ENCODE peak calls at places on chromosomes 7 and 10, in nine cellular contexts. J, Q, Y, P, H, M, W, U and B are unnamed samples.

GRCh38 chr10:133326745-133327650 is 9.7 kb downstream of the CALY start:
- DNase-seq in J (no peak), Q (no peak), Y (no peak), P (no peak), H (no peak), M (no peak), W (no peak), U (no peak), B (no peak)

GRCh38 chr10:58565256-58565655 is 52.6 kb downstream of the BICC1 start:
- DNase-seq in J (no peak), Q (no peak), Y (no peak), P (no peak), H (peak), M (no peak), W (no peak), U (no peak), B (no peak)

GRCh38 chr7:12423355-12423994 is 19.8 kb upstream of the VWDE start:
- DNase-seq in J (no peak), Q (no peak), Y (peak), P (no peak), H (no peak), M (no peak), W (no peak), U (no peak), B (no peak)

GRCh38 chr10:102796407-102797176 is 40.6 kb downstream of the CYP17A1 start:
- DNase-seq in J (no peak), Q (peak), Y (no peak), P (peak), H (peak), M (no peak), W (peak), U (peak), B (peak)

GRCh38 chr7:28643369-28644340 is 231.3 kb downstream of the CREB5 start:
- DNase-seq in J (peak), Q (no peak), Y (no peak), P (no peak), H (no peak), M (no peak), W (no peak), U (no peak), B (no peak)

GRCh38 chr7:90597879-90598278 is 1.8 kb downstream of the CDK14 start:
- DNase-seq in J (no peak), Q (no peak), Y (no peak), P (no peak), H (no peak), M (no peak), W (no peak), U (no peak), B (no peak)

GRCh38 chr10:27844223-27844622 is 98.6 kb upstream of the MKX start:
- DNase-seq in J (no peak), Q (no peak), Y (no peak), P (no peak), H (no peak), M (no peak), W (no peak), U (no peak), B (no peak)

GRCh38 chr10:107749235-107749634 is 584.7 kb upstream of the SORCS1 start:
- DNase-seq in J (no peak), Q (no peak), Y (no peak), P (no peak), H (no peak), M (no peak), W (no peak), U (no peak), B (no peak)

GRCh38 chr7:29843738-29844137 is 37.4 kb downstream of the WIPF3 start:
- DNase-seq in J (no peak), Q (no peak), Y (no peak), P (no peak), H (no peak), M (no peak), W (no peak), U (no peak), B (no peak)

GRCh38 chr10:68992721-68993440 is 4.3 kb downstream of the KIFBP start:
- DNase-seq in J (no peak), Q (no peak), Y (peak), P (peak), H (peak), M (no peak), W (no peak), U (no peak), B (peak)

GRCh38 chr7:129684777-129685176 is 73.3 kb downstream of the NRF1 start:
- DNase-seq in J (peak), Q (no peak), Y (no peak), P (no peak), H (no peak), M (no peak), W (no peak), U (no peak), B (no peak)

GRCh38 chr7:101140339-101140699 is 13.4 kb downstream of the SERPINE1 start:
- DNase-seq in J (no peak), Q (no peak), Y (no peak), P (no peak), H (no peak), M (no peak), W (no peak), U (no peak), B (no peak)

GRCh38 chr7:142381727-142382409 is 124.0 kb upstream of the PRSS58 start:
- DNase-seq in J (no peak), Q (no peak), Y (no peak), P (no peak), H (no peak), M (no peak), W (no peak), U (no peak), B (no peak)

GRCh38 chr10:121965996-121966395 is 9.0 kb downstream of the NSMCE4A start:
- DNase-seq in J (no peak), Q (no peak), Y (no peak), P (no peak), H (no peak), M (no peak), W (no peak), U (no peak), B (no peak)

GRCh38 chr7:145698526-145699262 is 417.9 kb upstream of the CNTNAP2 start:
- DNase-seq in J (no peak), Q (no peak), Y (peak), P (no peak), H (peak), M (no peak), W (no peak), U (no peak), B (no peak)

GRCh38 chr7:78296689-78297371 is 498.3 kb downstream of the PHTF2 start:
- DNase-seq in J (peak), Q (no peak), Y (peak), P (no peak), H (no peak), M (no peak), W (no peak), U (no peak), B (no peak)

GRCh38 chr10:43688348-43688892 is 39.7 kb upstream of the ZNF32 start:
- DNase-seq in J (no peak), Q (no peak), Y (no peak), P (no peak), H (no peak), M (no peak), W (peak), U (no peak), B (no peak)

GRCh38 chr7:50221028-50221427 is 83.5 kb upstream of the IKZF1 start:
- DNase-seq in J (no peak), Q (no peak), Y (no peak), P (no peak), H (no peak), M (no peak), W (no peak), U (no peak), B (peak)

GRCh38 chr10:68831961-68832455 is 4.7 kb downstream of the STOX1 start:
- DNase-seq in J (no peak), Q (no peak), Y (no peak), P (no peak), H (no peak), M (no peak), W (no peak), U (no peak), B (no peak)

GRCh38 chr7:100465702-100466311 is 1.7 kb upstream of the SPACDR start:
- DNase-seq in J (peak), Q (peak), Y (peak), P (peak), H (peak), M (peak), W (peak), U (no peak), B (peak)

GRCh38 chr7:114997487-114998404 is 75.9 kb downstream of the MDFIC start:
- DNase-seq in J (no peak), Q (no peak), Y (no peak), P (no peak), H (no peak), M (no peak), W (no peak), U (no peak), B (no peak)

GRCh38 chr10:62047240-62047897 is 145.9 kb downstream of the ARID5B start:
- DNase-seq in J (no peak), Q (no peak), Y (no peak), P (no peak), H (no peak), M (no peak), W (no peak), U (no peak), B (no peak)

GRCh38 chr10:111765216-111765615 is 418.3 kb downstream of the GPAM start:
- DNase-seq in J (no peak), Q (no peak), Y (no peak), P (no peak), H (no peak), M (no peak), W (no peak), U (no peak), B (no peak)

GRCh38 chr7:70229242-70229641 is 631.0 kb downstream of the AUTS2 start:
- DNase-seq in J (no peak), Q (no peak), Y (no peak), P (no peak), H (no peak), M (no peak), W (no peak), U (no peak), B (no peak)

GRCh38 chr10:89419548-89419947 is 5.2 kb downstream of the IFIT5 start:
- DNase-seq in J (no peak), Q (no peak), Y (peak), P (no peak), H (peak), M (no peak), W (no peak), U (no peak), B (no peak)

GRCh38 chr10:112335866-112336265 is 38.0 kb upstream of the ACSL5 start:
- DNase-seq in J (no peak), Q (no peak), Y (no peak), P (no peak), H (no peak), M (no peak), W (no peak), U (no peak), B (no peak)

GRCh38 chr10:49212783-49213182 is 24.6 kb upstream of the TMEM273 start:
- DNase-seq in J (no peak), Q (no peak), Y (no peak), P (no peak), H (no peak), M (no peak), W (no peak), U (no peak), B (no peak)

GRCh38 chr10:92074126-92074887 is 150.7 kb downstream of the BTAF1 start:
- DNase-seq in J (no peak), Q (no peak), Y (peak), P (no peak), H (peak), M (no peak), W (no peak), U (no peak), B (no peak)

GRCh38 chr7:1431226-1431625 is 28.0 kb downstream of the MICALL2 start:
- DNase-seq in J (no peak), Q (no peak), Y (no peak), P (no peak), H (no peak), M (no peak), W (no peak), U (no peak), B (no peak)

GRCh38 chr7:99324966-99325596 is 617 bp upstream of the ARPC1A start:
- DNase-seq in J (no peak), Q (no peak), Y (no peak), P (no peak), H (no peak), M (no peak), W (no peak), U (no peak), B (no peak)

GRCh38 chr7:100353685-100354330 is 4.1 kb upstream of the PILRB start:
- DNase-seq in J (no peak), Q (no peak), Y (no peak), P (no peak), H (no peak), M (no peak), W (no peak), U (no peak), B (peak)

GRCh38 chr7:28173531-28173930 is 7.1 kb downstream of the JAZF1 start:
- DNase-seq in J (no peak), Q (no peak), Y (no peak), P (no peak), H (no peak), M (no peak), W (no peak), U (no peak), B (no peak)

GRCh38 chr10:54130394-54130793 is 670.6 kb downstream of the PCDH15 start:
- DNase-seq in J (no peak), Q (no peak), Y (no peak), P (no peak), H (no peak), M (no peak), W (no peak), U (no peak), B (no peak)

GRCh38 chr7:99224263-99224947 is 16.5 kb upstream of the KPNA7 start:
- DNase-seq in J (no peak), Q (no peak), Y (peak), P (no peak), H (peak), M (no peak), W (no peak), U (no peak), B (peak)